ENCODE peak calls at places on chromosome 7, in four cellular contexts. F is A673, A is right atrium auricular region, G is spleen. Y is an unnamed sample.

GRCh38 chr7:67019562-67020390 is 23.1 kb downstream of the TYW1 start:
- DNase-seq in G (no peak), F (peak; percentile 31), A (no peak), Y (no peak)

GRCh38 chr7:82131224-82131623 is 312.4 kb downstream of the CACNA2D1 start:
- DNase-seq in G (no peak), F (no peak), A (no peak), Y (no peak)

GRCh38 chr7:11332865-11333228 is 359.2 kb downstream of the PHF14 start:
- DNase-seq in G (no peak), F (no peak), A (no peak), Y (no peak)

GRCh38 chr7:130982160-130982638 is 248.2 kb upstream of the KLF14 start:
- DNase-seq in G (no peak), F (peak; percentile 59), A (no peak), Y (no peak)

GRCh38 chr7:83732305-83732704 is 83.4 kb upstream of the SEMA3E start:
- DNase-seq in F (no peak), G (no peak), A (no peak), Y (no peak)

GRCh38 chr7:51321961-51322515 is 5.4 kb upstream of the COBL start:
- DNase-seq in F (no peak), G (no peak), A (peak; percentile 52), Y (no peak)

GRCh38 chr7:7565746-7566650 is 686 bp upstream of the MIOS start:
- DNase-seq in G (peak; percentile 81), A (no peak), F (no peak), Y (no peak)

GRCh38 chr7:33539198-33539597 is 366.1 kb upstream of the BMPER start:
- DNase-seq in A (no peak), F (no peak), G (no peak), Y (no peak)

GRCh38 chr7:2967705-2968104 is 76.0 kb downstream of the CARD11 start:
- DNase-seq in G (no peak), F (no peak), A (no peak), Y (no peak)

GRCh38 chr7:74462707-74463100 is 9.0 kb downstream of the GTF2IRD1 start:
- DNase-seq in G (no peak), A (no peak), F (no peak), Y (no peak)

GRCh38 chr7:83852136-83852535 is 203.2 kb upstream of the SEMA3E start:
- DNase-seq in F (peak; percentile 5), G (no peak), A (no peak), Y (no peak)

GRCh38 chr7:100105534-100105933 is 4.1 kb downstream of the AP4M1 start:
- DNase-seq in G (no peak), F (no peak), A (no peak), Y (no peak)

GRCh38 chr7:143288836-143289235 is 685 bp downstream of the CASP2 start:
- DNase-seq in F (peak; percentile 16), G (no peak), A (no peak), Y (no peak)

GRCh38 chr7:34133356-34133982 is 228.1 kb downstream of the BMPER start:
- DNase-seq in F (peak; percentile 54), G (no peak), A (no peak), Y (no peak)

GRCh38 chr7:149097088-149097487 is 6.6 kb upstream of the ZNF786 start:
- DNase-seq in G (no peak), F (no peak), A (no peak), Y (no peak)

GRCh38 chr7:106848851-106849442 is 16.1 kb upstream of the PIK3CG start:
- DNase-seq in A (no peak), F (no peak), G (no peak), Y (no peak)

GRCh38 chr7:157796846-157797245 is 460.0 kb downstream of the DNAJB6 start:
- DNase-seq in G (no peak), F (no peak), A (no peak), Y (no peak)
- H3K9me3 ChIP-seq in G (no peaks in the 10 kb centered on the region), F (no peaks in the 10 kb centered on the region), A (no peaks in the 10 kb centered on the region), Y (no peaks in the 10 kb centered on the region)

DNA sequence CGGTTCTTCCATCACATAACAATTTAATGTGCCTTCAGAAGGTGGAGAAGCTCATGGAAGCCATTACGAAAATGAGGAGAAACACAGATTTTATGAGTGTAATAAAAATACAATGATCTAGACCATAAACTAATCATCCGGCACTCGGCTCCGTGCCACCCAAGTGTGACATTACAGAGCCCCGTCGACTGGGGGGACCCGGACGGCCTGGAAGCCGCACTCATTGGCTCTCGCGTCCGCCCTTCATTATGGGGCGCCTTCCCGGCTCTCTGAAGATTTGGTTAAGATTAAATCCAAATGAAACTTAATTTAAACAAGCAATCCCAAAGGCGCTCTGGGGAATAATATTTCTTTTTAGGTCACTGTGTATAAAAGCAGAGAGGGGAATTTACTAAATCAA is 242.6 kb downstream of the DNAJB6 start:
- DNase-seq in F (no peak), A (no peak), G (peak; percentile 60), Y (no peak)
- H3K9me3 ChIP-seq in F (no peaks in the 10 kb centered on the region), A (no peaks in the 10 kb centered on the region), G (no peaks in the 10 kb centered on the region), Y (no peaks in the 10 kb centered on the region)

DNA sequence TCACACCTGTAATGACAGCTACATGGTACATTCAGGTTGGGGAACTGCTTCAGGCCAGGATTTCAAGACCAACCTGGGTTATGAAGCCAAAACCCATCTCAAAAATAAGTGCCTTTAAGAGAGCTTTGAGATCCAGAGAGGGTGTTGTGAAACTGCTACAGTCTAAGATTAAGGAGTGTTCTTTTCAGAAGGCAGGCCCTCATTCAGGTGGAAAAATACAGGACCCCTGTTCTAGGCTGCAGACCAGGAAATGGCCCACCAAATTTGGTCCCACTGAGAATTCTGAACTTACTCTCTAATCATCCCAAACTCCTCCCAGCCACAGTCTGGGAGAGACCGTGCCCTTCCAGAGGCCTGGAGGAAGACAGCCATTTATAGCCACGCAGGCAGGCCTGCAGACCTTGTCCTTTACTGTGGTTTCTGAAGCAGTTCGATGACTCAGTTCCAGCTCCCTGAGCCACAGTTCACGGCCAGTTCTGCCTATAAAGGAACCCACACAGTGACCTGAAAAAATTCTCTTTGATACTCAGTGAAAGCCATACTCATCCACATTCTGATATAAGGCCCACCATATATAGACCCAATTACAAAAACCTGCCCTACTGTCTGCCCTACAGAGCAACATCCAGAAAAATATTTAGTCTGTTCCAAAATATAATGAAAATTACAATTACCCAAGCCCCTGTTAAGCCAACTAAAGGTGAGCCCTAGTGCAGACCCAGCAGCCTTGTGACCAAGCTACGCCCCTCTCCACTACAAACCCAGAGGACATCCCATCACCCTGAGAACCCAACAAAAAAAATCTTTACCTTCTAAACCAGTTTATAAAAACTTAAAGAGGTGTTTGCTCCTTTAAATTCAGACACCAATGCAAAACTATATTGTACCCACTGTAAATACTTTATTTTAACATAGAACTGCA is 21.2 kb downstream of the ZNF680 start:
- DNase-seq in F (no peak), G (no peak), A (no peak), Y (no peak)
- H3K9me3 ChIP-seq in F (peaks cover 18% of the 10 kb centered on the region), G (peaks cover 28% of the 10 kb centered on the region), A (no peaks in the 10 kb centered on the region), Y (peaks cover 7% of the 10 kb centered on the region)

GRCh38 chr7:14228341-14228740 is 238.9 kb upstream of the ETV1 start:
- DNase-seq in F (no peak), A (no peak), G (no peak), Y (no peak)
- H3K9me3 ChIP-seq in F (no peaks in the 10 kb centered on the region), A (no peaks in the 10 kb centered on the region), G (no peaks in the 10 kb centered on the region), Y (no peaks in the 10 kb centered on the region)

GRCh38 chr7:64990216-64990615 is 620 bp downstream of the ZNF117 start:
- DNase-seq in A (no peak), G (no peak), F (no peak), Y (no peak)

GRCh38 chr7:64993901-64994300 is 3.1 kb upstream of the ZNF117 start:
- DNase-seq in F (no peak), G (no peak), A (no peak), Y (no peak)

GRCh38 chr7:64992971-64993370 is 2.1 kb upstream of the ZNF117 start:
- DNase-seq in F (no peak), A (no peak), G (no peak), Y (no peak)

GRCh38 chr7:64996305-64996704 is 5.5 kb upstream of the ZNF117 start:
- DNase-seq in G (no peak), A (no peak), F (no peak), Y (no peak)

GRCh38 chr7:64990936-64991335 is at the start of gene ZNF117:
- DNase-seq in G (no peak), A (no peak), F (no peak), Y (no peak)
- H3K9me3 ChIP-seq in G (peaks cover 100% of the 10 kb centered on the region), A (peaks cover 30% of the 10 kb centered on the region), F (peaks cover 7% of the 10 kb centered on the region), Y (peaks cover 13% of the 10 kb centered on the region)

GRCh38 chr7:105713488-105714465 is 132.5 kb upstream of the EFCAB10 start:
- DNase-seq in G (no peak), A (no peak), F (no peak), Y (no peak)
- H3K9me3 ChIP-seq in G (peaks cover 30% of the 10 kb centered on the region), A (peaks cover 7% of the 10 kb centered on the region), F (peaks cover 28% of the 10 kb centered on the region), Y (peaks cover 5% of the 10 kb centered on the region)

GRCh38 chr7:63025815-63026214 is 972.8 kb upstream of the ZNF722 start:
- DNase-seq in A (no peak), G (no peak), F (no peak), Y (no peak)

GRCh38 chr7:63029207-63029522 is 969.5 kb upstream of the ZNF722 start:
- DNase-seq in G (no peak), F (no peak), A (no peak), Y (no peak)

GRCh38 chr7:63027075-63027474 is 971.6 kb upstream of the ZNF722 start:
- DNase-seq in F (no peak), A (no peak), G (no peak), Y (no peak)

GRCh38 chr7:63030061-63030460 is 968.6 kb upstream of the ZNF722 start:
- DNase-seq in A (no peak), G (no peak), F (no peak), Y (no peak)

GRCh38 chr7:63028376-63029206 is 970.1 kb upstream of the ZNF722 start:
- DNase-seq in G (no peak), A (peak; percentile 16), F (no peak), Y (no peak)
- H3K9me3 ChIP-seq in G (peaks cover 72% of the 10 kb centered on the region), A (peaks cover 7% of the 10 kb centered on the region), F (peaks cover 54% of the 10 kb centered on the region), Y (peaks cover 7% of the 10 kb centered on the region)

GRCh38 chr7:18900801-18901200 is 216.6 kb downstream of the TWIST1 start:
- DNase-seq in A (no peak), F (no peak), G (no peak), Y (no peak)
- H3K9me3 ChIP-seq in A (no peaks in the 10 kb centered on the region), F (no peaks in the 10 kb centered on the region), G (no peaks in the 10 kb centered on the region), Y (no peaks in the 10 kb centered on the region)

DNA sequence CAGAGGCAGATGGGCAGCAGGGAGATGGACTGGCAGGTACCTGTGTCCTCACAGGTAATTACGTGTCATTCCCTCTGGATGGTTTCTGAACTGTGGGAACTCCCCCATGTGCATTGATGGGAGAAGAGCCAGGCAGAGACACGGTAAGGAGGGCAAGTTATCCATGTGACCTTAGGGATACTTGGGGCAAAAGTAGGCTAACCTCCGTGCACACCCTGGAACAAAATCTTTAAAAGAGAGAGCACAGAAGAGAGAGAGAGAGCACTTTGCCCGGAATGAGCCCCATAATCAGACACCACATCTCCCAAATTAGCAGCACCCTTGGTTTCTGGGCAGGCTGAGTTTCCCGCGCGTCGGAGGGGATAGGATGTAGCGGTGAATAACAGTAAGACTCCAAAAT is 423.2 kb downstream of the PAXIP1 start:
- DNase-seq in A (no peak), G (no peak), F (no peak), Y (no peak)
- H3K9me3 ChIP-seq in A (no peaks in the 10 kb centered on the region), G (no peaks in the 10 kb centered on the region), F (no peaks in the 10 kb centered on the region), Y (no peaks in the 10 kb centered on the region)

GRCh38 chr7:19957664-19958063 is 184.2 kb upstream of the TMEM196 start:
- DNase-seq in G (no peak), A (no peak), F (no peak), Y (no peak)
- H3K9me3 ChIP-seq in G (peaks cover 6% of the 10 kb centered on the region), A (peaks cover 5% of the 10 kb centered on the region), F (no peaks in the 10 kb centered on the region), Y (peaks cover 3% of the 10 kb centered on the region)